ENCODE peak calls at places on chromosome 7, in nine cellular contexts. F is stimulated activated CD4-positive, alpha-beta T cell treated with anti-CD3 and anti-CD28 coated beads, TNF-alpha, amount 100 ng/mL, for 1 hour; A is NCI-H2029; Z is mesothelial cell of epicardium; W is ELR; K is amniotic stem cell; C is lung microvascular endothelial cell; Y is CD8-positive, alpha-beta memory T cell; S is mesenchymal stem cell. I is an unnamed sample.

GRCh38 chr7:14850039-14850438 is 52.5 kb downstream of the DGKB start:
- DNase-seq in W (peak; percentile 67), A (no peak), Z (no peak), Y (no peak), C (no peak), S (no peak), F (no peak), K (no peak), I (no peak)

GRCh38 chr7:139850906-139851305 is 21.8 kb downstream of the TBXAS1 start:
- DNase-seq in C (no peak), F (no peak), Z (no peak), W (no peak), S (no peak), Y (no peak), K (no peak), A (no peak), I (no peak)

GRCh38 chr7:99366646-99367045 is 7.9 kb upstream of the ARPC1B start:
- DNase-seq in W (no peak), Y (no peak), Z (no peak), K (no peak), C (no peak), S (no peak), A (no peak), F (no peak), I (no peak)

GRCh38 chr7:79137942-79138341 is 315.5 kb downstream of the MAGI2 start:
- DNase-seq in Z (no peak), A (no peak), Y (no peak), F (no peak), C (peak; percentile 68), W (peak; percentile 86), S (peak; percentile 76), K (no peak), I (no peak)

GRCh38 chr7:66535414-66536329 is 93.0 kb upstream of the KCTD7 start:
- DNase-seq in F (no peak), A (no peak), S (no peak), K (no peak), W (no peak), Z (no peak), Y (no peak), C (no peak), I (no peak)

GRCh38 chr7:132558815-132559214 is 17.5 kb downstream of the PLXNA4 start:
- DNase-seq in Z (no peak), Y (no peak), W (no peak), S (no peak), K (no peak), F (no peak), C (no peak), A (no peak), I (no peak)

GRCh38 chr7:90994121-90994520 is 270.1 kb upstream of the FZD1 start:
- DNase-seq in Y (no peak), Z (no peak), A (no peak), C (no peak), K (no peak), S (no peak), F (no peak), W (no peak), I (no peak)

GRCh38 chr7:79471283-79471682 is 17.8 kb upstream of the MAGI2 start:
- DNase-seq in Z (no peak), A (no peak), S (peak; percentile 42), Y (no peak), C (peak; percentile 33), W (peak; percentile 14), F (no peak), K (no peak), I (no peak)

GRCh38 chr7:77464589-77464988 is 48.4 kb upstream of the GSAP start:
- DNase-seq in F (no peak), Y (no peak), Z (no peak), C (no peak), A (no peak), W (no peak), S (no peak), K (no peak), I (no peak)

GRCh38 chr7:31493714-31494181 is 20.1 kb upstream of the ITPRID1 start:
- DNase-seq in W (no peak), Y (no peak), A (peak; percentile 50), Z (no peak), F (no peak), K (no peak), C (no peak), S (no peak), I (no peak)

GRCh38 chr7:102966450-102966849 is 53.6 kb downstream of the LRRC17 start:
- DNase-seq in C (no peak), W (no peak), F (no peak), S (no peak), K (no peak), Y (no peak), A (no peak), Z (no peak), I (no peak)

GRCh38 chr7:30464231-30464660 is 14.3 kb downstream of the NOD1 start:
- DNase-seq in A (no peak), S (no peak), Z (no peak), Y (no peak), W (no peak), K (no peak), F (no peak), C (no peak), I (no peak)

GRCh38 chr7:141073173-141073640 is 657 bp upstream of the TMEM178B start:
- DNase-seq in K (no peak), W (peak; percentile 20), S (peak; percentile 50), Z (peak; percentile 34), A (no peak), Y (no peak), C (peak; percentile 66), F (no peak), I (peak; percentile 41)

GRCh38 chr7:132240262-132240661 is 336.0 kb downstream of the PLXNA4 start:
- DNase-seq in S (no peak), C (no peak), A (peak; percentile 76), K (no peak), W (no peak), Y (no peak), F (no peak), Z (no peak), I (no peak)

GRCh38 chr7:431041-431440 is 88.6 kb downstream of the PDGFA start:
- DNase-seq in C (no peak), W (no peak), F (no peak), Y (no peak), K (no peak), Z (no peak), A (no peak), S (no peak), I (no peak)

GRCh38 chr7:131723926-131724325 is 167.5 kb upstream of the PODXL start:
- DNase-seq in Z (no peak), K (no peak), S (peak; percentile 7), C (no peak), W (peak; percentile 15), A (no peak), F (no peak), Y (no peak), I (no peak)